ENCODE peak calls at places on chromosomes 5 and 9, in five cellular contexts. O, Z, A, S and Y are unnamed samples.

GRCh38 chr9:13431137-13431536 is 151.6 kb upstream of the MPDZ start:
- DNase-seq in O (no peak), S (no peak), A (no peak), Z (no peak), Y (no peak)

GRCh38 chr5:112703866-112704820 is 33.5 kb upstream of the APC start:
- DNase-seq in A (peak), S (no peak), O (peak), Z (no peak), Y (no peak)

GRCh38 chr5:132877938-132878337 is 4.5 kb downstream of the LEAP2 start:
- DNase-seq in S (no peak), O (peak), A (peak), Z (no peak), Y (no peak)

GRCh38 chr9:33506626-33507370 is 17.3 kb upstream of the ANKRD18B start:
- DNase-seq in O (no peak), S (no peak), A (peak), Z (peak), Y (peak)

GRCh38 chr5:137833463-137833862 is 34.2 kb upstream of the MYOT start:
- DNase-seq in Z (no peak), S (no peak), A (peak), O (no peak), Y (peak)

GRCh38 chr9:120353501-120353900 is 226.5 kb downstream of the CDK5RAP2 start:
- DNase-seq in Z (peak), S (no peak), A (peak), O (no peak), Y (no peak)

GRCh38 chr5:39648539-39649200 is 223.9 kb upstream of the DAB2 start:
- DNase-seq in A (no peak), Z (no peak), O (no peak), S (peak), Y (no peak)

GRCh38 chr9:110926828-110927227 is 111.4 kb downstream of the LPAR1 start:
- DNase-seq in S (no peak), A (no peak), Z (no peak), O (no peak), Y (no peak)

GRCh38 chr5:7904170-7904569 is 35.2 kb downstream of the MTRR start:
- DNase-seq in S (no peak), O (no peak), A (peak), Z (peak), Y (no peak)

GRCh38 chr5:30572279-30572678 is 621.2 kb upstream of the CDH6 start:
- DNase-seq in O (no peak), A (no peak), S (no peak), Z (no peak), Y (no peak)

GRCh38 chr9:35488019-35488418 is 1.9 kb upstream of the RUSC2 start:
- DNase-seq in Z (no peak), A (no peak), S (no peak), O (no peak), Y (no peak)

GRCh38 chr9:72333758-72334157 is 31.2 kb downstream of the ZFAND5 start:
- DNase-seq in Z (no peak), O (no peak), S (no peak), A (no peak), Y (no peak)

GRCh38 chr5:172429201-172429940 is 25.0 kb downstream of the SH3PXD2B start:
- DNase-seq in A (peak), Z (no peak), S (no peak), O (no peak), Y (peak)

GRCh38 chr9:99172129-99173091 is 49.3 kb downstream of the ALG2 start:
- DNase-seq in A (no peak), O (no peak), Z (no peak), S (no peak), Y (no peak)

GRCh38 chr9:27450752-27451151 is 73.3 kb upstream of the IFNK start:
- DNase-seq in S (no peak), O (no peak), Z (no peak), A (no peak), Y (no peak)

GRCh38 chr5:65032250-65032649 is 263.5 kb downstream of the CWC27 start:
- DNase-seq in S (no peak), O (no peak), A (peak), Z (peak), Y (peak)

GRCh38 chr9:132946624-132947295 is 2.3 kb upstream of the TSC1 start:
- DNase-seq in A (peak), Z (no peak), O (no peak), S (no peak), Y (peak)

GRCh38 chr9:75855509-75855908 is 35.0 kb upstream of the PCSK5 start:
- DNase-seq in A (peak), O (no peak), S (no peak), Z (no peak), Y (no peak)

GRCh38 chr5:132426525-132427138 is 57.1 kb downstream of the SLC22A5 start:
- DNase-seq in O (peak), S (peak), A (peak), Z (peak), Y (peak)

GRCh38 chr9:6584881-6585597 is 60.5 kb downstream of the GLDC start:
- DNase-seq in A (peak), O (no peak), S (no peak), Z (no peak), Y (no peak)

GRCh38 chr5:159768243-159768642 is 148.0 kb upstream of the ADRA1B start:
- DNase-seq in O (no peak), S (no peak), A (peak), Z (no peak), Y (no peak)

GRCh38 chr5:92980491-92980890 is 600.5 kb downstream of the NR2F1-AS1 start:
- DNase-seq in O (no peak), Z (no peak), S (no peak), A (peak), Y (no peak)

GRCh38 chr9:2199999-2200796 is 185.1 kb downstream of the SMARCA2 start:
- DNase-seq in Z (no peak), O (no peak), S (no peak), A (no peak), Y (no peak)

GRCh38 chr9:111118256-111118950 is 80.1 kb upstream of the LPAR1 start:
- DNase-seq in A (no peak), O (no peak), S (no peak), Z (peak), Y (peak)

GRCh38 chr9:108041551-108041950 is 552.0 kb upstream of the KLF4 start:
- DNase-seq in A (peak), O (no peak), S (no peak), Z (no peak), Y (no peak)

GRCh38 chr5:125200842-125201373 is 454.5 kb upstream of the ZNF608 start:
- DNase-seq in A (no peak), Z (no peak), S (no peak), O (no peak), Y (no peak)

GRCh38 chr5:177128551-177128976 is 5.0 kb upstream of the NSD1 start:
- DNase-seq in A (no peak), Z (no peak), O (no peak), S (no peak), Y (no peak)

GRCh38 chr5:67160985-67161384 is 35.6 kb downstream of the CD180 start:
- DNase-seq in A (peak), Z (no peak), O (no peak), S (no peak), Y (peak)

GRCh38 chr9:99725852-99726251 is 95.8 kb upstream of the NR4A3 start:
- DNase-seq in A (no peak), S (no peak), O (no peak), Z (no peak), Y (no peak)

GRCh38 chr5:120788481-120788880 is 324.4 kb downstream of the PRR16 start:
- DNase-seq in Z (no peak), S (no peak), O (no peak), A (no peak), Y (no peak)

GRCh38 chr9:110744753-110745522 is 76.3 kb downstream of the MUSK start:
- DNase-seq in S (no peak), A (peak), Z (peak), O (no peak), Y (peak)

GRCh38 chr5:138954257-138955012 is 79.3 kb upstream of the LRRTM2 start:
- DNase-seq in A (no peak), O (no peak), Z (no peak), S (no peak), Y (no peak)

GRCh38 chr5:32193591-32193990 is 19.5 kb upstream of the GOLPH3 start:
- DNase-seq in S (peak), Z (no peak), A (peak), O (peak), Y (peak)

GRCh38 chr5:41296066-41296465 is 82.7 kb upstream of the C6 start:
- DNase-seq in A (no peak), S (no peak), O (no peak), Z (no peak), Y (no peak)

GRCh38 chr5:109105631-109106267 is 304.0 kb downstream of the PJA2 start:
- DNase-seq in O (no peak), Z (peak), S (no peak), A (peak), Y (peak)

GRCh38 chr5:102554092-102554491 is 55.3 kb upstream of the SLCO6A1 start:
- DNase-seq in O (no peak), Z (no peak), S (no peak), A (no peak), Y (no peak)

GRCh38 chr5:10702911-10703491 is 58.0 kb downstream of the DAP start:
- DNase-seq in Z (no peak), S (no peak), O (no peak), A (peak), Y (no peak)

GRCh38 chr5:135141303-135142268 is 107.6 kb upstream of the PITX1 start:
- DNase-seq in Z (no peak), O (no peak), A (no peak), S (no peak), Y (no peak)

DNA sequence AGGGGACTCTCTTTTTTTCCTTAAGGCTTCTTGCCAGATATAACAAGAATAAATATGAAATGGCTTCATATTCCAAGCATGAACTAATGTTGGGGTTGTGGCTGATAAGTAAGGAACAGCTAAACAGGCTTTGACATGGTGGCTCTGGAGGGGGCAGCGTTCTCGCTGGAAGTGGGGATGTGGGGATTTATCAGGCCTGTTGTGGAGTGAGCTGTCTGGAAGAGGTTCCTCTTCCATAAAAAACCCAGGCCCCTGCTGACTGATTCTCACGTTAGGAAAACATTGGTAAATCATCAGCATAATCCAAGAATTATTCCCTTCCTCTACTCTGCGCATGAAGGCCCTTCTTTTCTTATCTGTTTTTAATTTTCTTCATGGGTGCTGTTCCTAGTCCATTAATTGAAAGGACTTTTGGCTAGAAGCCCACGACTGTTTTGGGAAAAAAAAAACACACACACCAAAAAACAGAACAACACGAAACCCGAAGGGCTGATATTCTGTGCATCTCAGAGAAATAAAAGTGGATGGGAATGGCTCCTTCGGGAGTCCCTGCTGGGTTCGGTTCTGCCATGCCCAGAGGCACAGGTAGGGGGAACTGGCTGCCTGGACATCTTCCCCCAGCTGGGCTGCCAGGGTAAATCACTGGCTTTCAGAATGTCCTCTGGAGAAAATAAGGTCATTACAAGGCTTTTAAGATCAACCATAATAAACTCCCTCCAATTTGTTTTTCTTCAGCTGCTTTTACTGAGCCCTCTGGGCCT is 297.0 kb downstream of the SLIT3 start:
- DNase-seq in A (peak), S (no peak), Z (no peak), O (no peak), Y (no peak)
- TF ChIP-seq CTCF in A (peak), S (no peak), Z (no peak), O (peak), Y (peak)

DNA sequence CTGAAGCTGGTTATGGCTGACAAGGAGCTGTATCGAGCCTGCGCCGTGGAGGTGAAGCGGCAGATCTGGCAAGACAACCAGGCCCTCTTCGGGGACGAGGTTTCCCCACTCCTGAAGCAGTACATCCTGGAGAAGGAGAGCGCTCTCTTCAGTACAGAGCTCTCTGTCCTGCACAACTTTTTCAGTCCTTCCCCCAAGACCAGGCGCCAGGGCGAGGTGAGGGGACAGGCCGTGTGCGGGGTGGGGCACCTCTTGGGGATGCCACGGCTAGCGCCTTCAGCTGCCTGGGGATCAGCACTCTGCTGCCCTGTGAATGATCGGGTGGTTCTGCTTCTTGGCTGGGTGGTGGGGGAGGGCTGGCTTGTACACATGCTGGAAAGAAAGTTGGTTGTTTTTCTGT is 1.7 kb downstream of the NELFB start:
- DNase-seq in Z (no peak), O (no peak), S (no peak), A (no peak), Y (no peak)
- H3K4me3 ChIP-seq in Z (peak), O (peak), S (no peak), A (no peak), Y (peak)

DNA sequence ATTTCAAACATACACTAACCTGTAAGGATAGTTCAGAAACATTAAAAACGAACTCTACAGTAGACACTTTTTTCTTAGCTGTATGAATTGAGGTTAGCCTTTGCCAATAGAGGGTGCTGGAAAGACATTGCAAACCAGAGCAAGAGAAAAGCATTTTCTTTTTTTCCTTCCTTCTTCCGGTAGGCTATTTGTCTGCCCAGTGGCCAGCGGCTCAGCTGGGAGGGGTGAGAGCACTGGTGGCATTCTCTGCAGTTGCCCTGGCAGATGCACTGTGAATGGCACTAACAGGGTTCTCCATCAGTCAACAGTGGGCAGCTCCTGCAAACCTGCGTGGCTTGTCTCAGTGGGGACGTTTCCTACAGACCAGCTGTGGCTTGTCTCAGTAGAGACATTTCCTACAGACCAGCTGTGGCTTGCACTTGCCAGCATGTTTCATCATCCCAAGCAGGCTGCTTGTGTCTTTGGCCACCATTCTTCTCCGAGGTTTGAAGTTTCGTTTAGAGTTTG is 984.5 kb upstream of the CDH18 start:
- DNase-seq in S (no peak), O (peak), A (peak), Z (no peak), Y (no peak)
- TF ChIP-seq CTCF in S (no peak), O (no peak), A (peak), Z (peak), Y (no peak)

GRCh38 chr9:134258332-134258731 is 67.9 kb upstream of the RXRA start:
- DNase-seq in A (no peak), S (peak), Z (no peak), O (no peak), Y (no peak)
- H3K4me3 ChIP-seq in A (no peak), S (no peak), Z (no peak), O (no peak), Y (no peak)

DNA sequence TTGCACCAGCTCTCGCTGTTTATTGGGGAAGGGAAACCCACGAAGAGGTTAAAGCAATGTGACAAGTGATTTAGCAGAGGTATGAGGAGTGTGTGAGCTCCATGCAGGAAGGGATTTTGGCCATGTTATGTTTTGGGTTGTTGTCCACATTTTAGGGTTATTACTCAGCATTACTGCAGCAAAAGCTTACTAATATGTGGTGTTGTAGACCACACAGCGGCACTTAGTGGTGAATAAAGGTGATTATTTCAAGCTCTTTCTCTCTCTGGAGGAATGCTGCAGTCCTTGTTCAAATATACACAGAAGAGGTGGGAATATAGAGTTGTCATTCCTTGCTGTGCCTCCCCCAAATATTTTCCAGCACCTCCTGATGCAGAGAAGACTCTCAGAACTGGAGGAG is 29.7 kb upstream of the AKNA start:
- DNase-seq in S (no peak), O (no peak), A (peak), Z (peak), Y (no peak)
- TF ChIP-seq CTCF in S (no peak), O (no peak), A (no peak), Z (peak), Y (peak)

GRCh38 chr9:129283705-129284606 is 105.9 kb upstream of the IER5L start:
- DNase-seq in O (no peak), S (no peak), A (no peak), Z (no peak), Y (no peak)

GRCh38 chr9:129281506-129282145 is 103.6 kb upstream of the IER5L start:
- DNase-seq in Z (no peak), A (no peak), S (no peak), O (no peak), Y (no peak)

GRCh38 chr9:129284607-129285291 is 106.7 kb upstream of the IER5L start:
- DNase-seq in S (no peak), O (no peak), Z (no peak), A (no peak), Y (no peak)

GRCh38 chr9:129282308-129283211 is 104.5 kb upstream of the IER5L start:
- DNase-seq in O (no peak), Z (no peak), S (no peak), A (no peak), Y (no peak)

GRCh38 chr9:129283290-129283691 is 105.2 kb upstream of the IER5L start:
- DNase-seq in Z (no peak), S (no peak), O (no peak), A (no peak), Y (no peak)
- H3K4me3 ChIP-seq in Z (no peak), S (peak), O (peak), A (no peak), Y (no peak)

DNA sequence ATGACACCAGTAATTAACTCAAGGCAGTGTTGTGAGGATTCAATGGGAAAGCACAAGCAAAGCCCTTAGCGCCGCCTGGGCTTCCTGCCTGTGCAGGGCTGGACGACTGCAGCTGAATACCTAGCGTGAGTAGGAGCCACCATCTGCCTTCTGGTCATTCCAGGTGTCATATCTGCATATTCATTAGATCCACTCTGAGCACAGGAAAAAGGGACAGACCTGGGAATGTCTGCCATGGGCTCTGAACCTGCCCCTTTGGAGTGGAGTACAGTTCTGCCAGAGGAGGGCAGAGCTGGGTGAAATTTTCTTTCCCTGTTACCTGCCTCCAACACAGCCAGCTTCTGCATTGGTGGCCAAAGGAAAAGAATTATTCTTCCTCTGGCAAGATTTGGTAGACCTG is 298.8 kb downstream of the NSG2 start:
- DNase-seq in Z (no peak), S (no peak), O (no peak), A (no peak), Y (no peak)
- TF ChIP-seq CTCF in Z (no peak), S (no peak), O (no peak), A (no peak), Y (no peak)

GRCh38 chr5:59769832-59770231 is 123.7 kb downstream of the PDE4D start:
- DNase-seq in A (no peak), O (no peak), S (no peak), Z (no peak), Y (no peak)

GRCh38 chr5:59767753-59768159 is 125.8 kb downstream of the PDE4D start:
- DNase-seq in A (peak), Z (no peak), O (no peak), S (no peak), Y (no peak)

GRCh38 chr5:59768204-59769040 is 125.1 kb downstream of the PDE4D start:
- DNase-seq in A (peak), Z (no peak), O (peak), S (peak), Y (no peak)

GRCh38 chr5:59770953-59771352 is 122.6 kb downstream of the PDE4D start:
- DNase-seq in S (no peak), O (no peak), A (no peak), Z (no peak), Y (no peak)

DNA sequence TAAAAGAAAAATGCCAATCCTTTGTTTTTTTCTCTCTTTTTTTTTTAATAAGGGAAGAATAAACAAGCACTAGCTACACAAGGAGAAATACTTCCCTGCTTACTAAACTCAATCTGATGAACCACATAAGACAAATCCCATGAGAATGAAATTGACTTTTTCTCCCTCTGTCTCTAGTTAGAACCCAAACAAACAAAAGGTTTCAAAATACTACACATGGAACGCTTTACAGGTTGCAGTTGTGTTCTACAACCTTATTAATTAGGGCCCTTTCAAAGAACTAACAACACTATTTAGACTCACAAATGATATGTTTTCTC is 124.5 kb downstream of the PDE4D start:
- DNase-seq in S (no peak), Z (no peak), O (no peak), A (peak), Y (no peak)
- H3K4me3 ChIP-seq in S (peak), Z (peak), O (peak), A (peak), Y (peak)